ENCODE peak calls at places on chromosomes 7 and 10, in nine cellular contexts. B is CD4-positive, alpha-beta memory T cell; M is breast epithelium; I is GM23248; F is OCI-LY7; N is IMR-90; J is effector memory CD4-positive, alpha-beta T cell; P is upper lobe of right lung; H is lower lobe of right lung. O is an unnamed sample.

GRCh38 chr7:103113164-103113563 is 35.7 kb downstream of the NAPEPLD start:
- DNase-seq in B (no peak), M (no peak), I (peak; percentile 94), F (no peak), N (peak; percentile 93), J (no peak), P (no peak), H (no peak), O (no peak)

GRCh38 chr10:123607386-123607785 is 58.8 kb upstream of the GPR26 start:
- DNase-seq in B (no peak), M (no peak), I (no peak), F (no peak), N (no peak), J (no peak), P (no peak), H (no peak), O (no peak)

GRCh38 chr7:44387427-44387826 is 62.0 kb upstream of the CAMK2B start:
- DNase-seq in B (no peak), M (no peak), I (no peak), F (no peak), N (no peak), J (no peak), P (no peak), H (no peak), O (no peak)

GRCh38 chr7:112538859-112539258 is 58.1 kb downstream of the LSMEM1 start:
- DNase-seq in B (no peak), M (no peak), I (peak; percentile 8), F (no peak), N (no peak), J (no peak), P (no peak), H (no peak), O (no peak)

GRCh38 chr7:34452363-34452762 is 205.7 kb upstream of the NPSR1 start:
- DNase-seq in B (no peak), M (no peak), I (peak; percentile 5), F (no peak), N (no peak), J (no peak), P (no peak), H (no peak), O (no peak)

GRCh38 chr10:3426190-3426845 is 253.7 kb upstream of the PITRM1 start:
- DNase-seq in B (no peak), M (no peak), I (peak; percentile 61), F (no peak), N (peak; percentile 82), J (no peak), P (no peak), H (no peak), O (no peak)

GRCh38 chr10:125002423-125003145 is 60.7 kb downstream of the ZRANB1 start:
- DNase-seq in B (no peak), M (no peak), I (no peak), F (no peak), N (no peak), J (no peak), P (peak; percentile 57), H (peak; percentile 34), O (no peak)

GRCh38 chr10:89771684-89772083 is 70.3 kb downstream of the KIF20B start:
- DNase-seq in B (no peak), M (no peak), I (no peak), F (no peak), N (no peak), J (no peak), P (no peak), H (no peak), O (no peak)

GRCh38 chr10:75926763-75927162 is 495.3 kb downstream of the LRMDA start:
- DNase-seq in B (no peak), M (no peak), I (no peak), F (peak; percentile 2), N (peak; percentile 19), J (no peak), P (no peak), H (no peak), O (no peak)

GRCh38 chr10:54554028-54554427 is 247.0 kb downstream of the PCDH15 start:
- DNase-seq in B (no peak), M (no peak), I (no peak), F (no peak), N (no peak), J (no peak), P (no peak), H (no peak), O (no peak)

GRCh38 chr7:151732834-151733585 is 143.9 kb downstream of the PRKAG2 start:
- DNase-seq in B (no peak), M (no peak), I (no peak), F (no peak), N (peak; percentile 36), J (no peak), P (no peak), H (no peak), O (no peak)

GRCh38 chr7:151736403-151736909 is 140.5 kb downstream of the PRKAG2 start:
- DNase-seq in B (no peak), M (peak; percentile 79), I (peak; percentile 95), F (no peak), N (peak; percentile 96), J (no peak), P (no peak), H (no peak), O (peak; percentile 67)

GRCh38 chr7:151735854-151736402 is 141.0 kb downstream of the PRKAG2 start:
- DNase-seq in B (no peak), M (no peak), I (no peak), F (no peak), N (no peak), J (no peak), P (no peak), H (no peak), O (no peak)

GRCh38 chr7:151732292-151732691 is 144.6 kb downstream of the PRKAG2 start:
- DNase-seq in B (no peak), M (no peak), I (no peak), F (no peak), N (no peak), J (no peak), P (no peak), H (no peak), O (no peak)

DNA sequence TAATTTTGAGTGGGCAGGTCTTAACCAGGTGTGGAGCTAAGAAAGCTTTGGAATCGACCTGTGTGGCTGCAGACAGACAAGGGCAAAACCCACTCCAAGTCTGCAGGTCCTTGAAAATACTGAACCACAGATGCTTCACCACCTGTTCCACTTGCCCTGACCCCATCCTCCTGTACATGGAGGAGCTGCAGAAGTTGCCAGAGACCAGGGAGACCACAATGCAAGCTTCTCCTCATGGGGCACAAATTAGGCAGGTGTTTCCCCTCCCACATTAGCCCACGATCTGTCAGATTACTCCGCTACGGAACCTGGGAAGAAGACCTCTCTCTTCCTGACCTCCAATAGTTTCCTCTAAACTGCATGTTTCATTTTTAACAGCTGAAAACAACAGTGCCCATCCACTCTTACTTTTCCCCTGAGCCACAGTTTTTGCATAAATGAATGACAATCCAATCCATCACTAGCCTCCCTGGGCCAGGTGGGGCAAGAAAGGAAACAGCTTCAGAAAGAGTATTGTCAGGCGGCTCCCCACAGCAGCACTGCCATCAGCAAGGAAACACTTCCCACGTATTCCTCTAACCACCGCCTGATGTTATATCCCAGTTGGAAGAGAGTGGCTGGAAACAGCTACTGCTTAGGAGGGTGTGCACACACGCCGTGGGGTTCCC is 141.6 kb downstream of the PRKAG2 start:
- DNase-seq in B (no peak), M (no peak), I (no peak), F (no peak), N (no peak), J (no peak), P (no peak), H (no peak), O (no peak)
- H3K4me3 ChIP-seq in B (no peak overlapping the region), M (no peak overlapping the region), I (no peak overlapping the region), F (no peak overlapping the region), N (peak overlapping the region; percentile 28), J (no peak overlapping the region), P (no peak overlapping the region), H (no peak overlapping the region), O (no peak overlapping the region)

DNA sequence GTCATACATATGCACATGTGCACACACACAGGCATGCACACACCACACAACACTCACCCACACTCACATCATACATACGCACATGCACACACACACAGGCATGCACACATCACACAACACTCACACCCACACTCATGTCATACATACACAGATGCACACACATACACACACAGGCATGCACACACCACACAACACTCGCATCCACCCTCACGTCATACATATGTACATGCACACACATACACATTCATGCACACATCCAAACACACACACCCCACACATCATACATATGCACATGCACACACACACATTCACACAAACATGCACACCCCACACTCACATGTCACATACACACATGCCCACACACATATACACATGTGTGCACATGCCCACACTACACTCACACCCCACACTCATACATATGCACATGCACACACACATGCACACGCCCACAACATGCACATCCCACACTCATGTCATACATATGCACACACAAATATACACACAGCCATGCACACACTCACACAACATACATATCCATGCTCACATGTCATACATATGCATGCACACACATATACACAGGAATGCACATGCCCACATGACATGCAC is 219.6 kb downstream of the DNAJB6 start:
- DNase-seq in B (no peak), M (peak; percentile 36), I (no peak), F (no peak), N (no peak), J (no peak), P (peak; percentile 6), H (no peak), O (no peak)
- H3K9me3 ChIP-seq in B (no peaks in the 10 kb centered on the region), M (peaks cover 3% of the 10 kb centered on the region), I (no peaks in the 10 kb centered on the region), F (no peaks in the 10 kb centered on the region), N (peaks cover 65% of the 10 kb centered on the region), J (no peaks in the 10 kb centered on the region), P (no peaks in the 10 kb centered on the region), H (no peaks in the 10 kb centered on the region), O (no peaks in the 10 kb centered on the region)

GRCh38 chr7:106249488-106249887 is 35.3 kb downstream of the NAMPT start:
- DNase-seq in B (no peak), M (no peak), I (no peak), F (no peak), N (no peak), J (no peak), P (no peak), H (no peak), O (no peak)
- H3K36me3 ChIP-seq in B (peaks cover 16% of the 10 kb centered on the region), M (no peaks in the 10 kb centered on the region), I (peaks cover 39% of the 10 kb centered on the region), F (peaks cover 64% of the 10 kb centered on the region), N (peaks cover 23% of the 10 kb centered on the region), J (peaks cover 15% of the 10 kb centered on the region), P (peaks cover 69% of the 10 kb centered on the region), H (peaks cover 61% of the 10 kb centered on the region), O (no peaks in the 10 kb centered on the region)

GRCh38 chr7:4745971-4746919 is 29.2 kb upstream of the AP5Z1 start:
- DNase-seq in B (peak; percentile 16), M (no peak), I (peak; percentile 82), F (peak; percentile 19), N (peak; percentile 83), J (no peak), P (no peak), H (no peak), O (no peak)

GRCh38 chr7:4745265-4745919 is 30.0 kb upstream of the AP5Z1 start:
- DNase-seq in B (no peak), M (no peak), I (no peak), F (no peak), N (no peak), J (no peak), P (no peak), H (no peak), O (no peak)

GRCh38 chr7:4747013-4747412 is 28.4 kb upstream of the AP5Z1 start:
- DNase-seq in B (no peak), M (no peak), I (no peak), F (no peak), N (no peak), J (no peak), P (no peak), H (no peak), O (no peak)

GRCh38 chr7:4742852-4743251 is 32.6 kb upstream of the AP5Z1 start:
- DNase-seq in B (no peak), M (no peak), I (peak; percentile 33), F (no peak), N (peak; percentile 25), J (no peak), P (no peak), H (no peak), O (no peak)

GRCh38 chr7:4744391-4745264 is 30.8 kb upstream of the AP5Z1 start:
- DNase-seq in B (peak; percentile 75), M (peak; percentile 99), I (peak; percentile 100), F (peak; percentile 64), N (peak; percentile 99), J (peak; percentile 69), P (peak; percentile 100), H (peak; percentile 99), O (peak; percentile 87)
- H3K4me3 ChIP-seq in B (peak overlapping the region; percentile 59), M (peak overlapping the region; percentile 37), I (peak overlapping the region; percentile 57), F (peak overlapping the region; percentile 53), N (no peak overlapping the region), J (peak overlapping the region; percentile 50), P (peak overlapping the region; percentile 42), H (peak overlapping the region; percentile 34), O (no peak overlapping the region)

O was measured in Caco-2.